ENCODE peak calls at places on chromosomes 2 and 18, in seven cellular contexts. W is stomach, A is ovary, S is H1, U is K562, X is sigmoid colon, B is A549. G is an unnamed sample.

GRCh38 chr2:96656540-96656939 is 14.0 kb downstream of the FER1L5 start:
- DNase-seq in U (no peak), X (no peak), S (no peak), W (no peak), B (no peak), A (no peak), G (no peak)

GRCh38 chr2:10103179-10103578 is 19.4 kb upstream of the RRM2 start:
- DNase-seq in U (peak), A (no peak), W (no peak), X (no peak), S (no peak), B (no peak), G (no peak)

GRCh38 chr2:217418090-217418489 is 558.2 kb upstream of the TNP1 start:
- DNase-seq in X (no peak), S (no peak), A (no peak), U (no peak), B (no peak), W (no peak), G (no peak)

GRCh38 chr2:236289766-236290462 is 25.7 kb upstream of the ASB18 start:
- DNase-seq in W (no peak), X (no peak), A (no peak), U (no peak), S (peak), B (no peak), G (no peak)

GRCh38 chr2:25332571-25332970 is 9.2 kb downstream of the DNMT3A start:
- DNase-seq in A (no peak), S (no peak), B (no peak), U (no peak), W (no peak), X (no peak), G (no peak)

GRCh38 chr18:42030586-42031182 is 75.7 kb downstream of the PIK3C3 start:
- DNase-seq in U (no peak), X (no peak), W (no peak), A (no peak), B (peak), S (peak), G (no peak)

GRCh38 chr18:36589857-36590543 is 238.8 kb downstream of the TPGS2 start:
- DNase-seq in W (no peak), U (no peak), B (no peak), X (no peak), A (no peak), S (no peak), G (no peak)

GRCh38 chr2:39508243-39508642 is 71.2 kb upstream of the MAP4K3 start:
- DNase-seq in W (no peak), A (no peak), X (no peak), U (no peak), S (no peak), B (no peak), G (no peak)

GRCh38 chr2:30899655-30900054 is 92.4 kb upstream of the CAPN13 start:
- DNase-seq in X (no peak), S (no peak), A (no peak), U (no peak), B (no peak), W (no peak), G (no peak)

GRCh38 chr2:32864761-32865160 is 82.0 kb upstream of the LTBP1 start:
- DNase-seq in X (no peak), U (no peak), A (no peak), S (no peak), B (no peak), W (no peak), G (no peak)

GRCh38 chr2:195596840-195597239 is 60.2 kb upstream of the SLC39A10 start:
- DNase-seq in U (no peak), A (no peak), W (no peak), S (no peak), X (no peak), B (no peak), G (no peak)

GRCh38 chr18:76759056-76759455 is 63.3 kb upstream of the ZNF236 start:
- DNase-seq in U (no peak), W (no peak), S (no peak), B (no peak), A (no peak), X (no peak), G (no peak)

GRCh38 chr18:56575819-56576663 is 62.4 kb downstream of the TXNL1 start:
- DNase-seq in S (no peak), B (peak), X (no peak), U (peak), A (no peak), W (no peak), G (no peak)

GRCh38 chr2:215607790-215608189 is 171.9 kb upstream of the FN1 start:
- DNase-seq in X (no peak), W (no peak), U (no peak), A (no peak), S (no peak), B (no peak), G (no peak)

GRCh38 chr2:122255924-122256323 is 500.5 kb downstream of the TSN start:
- DNase-seq in S (no peak), X (no peak), A (no peak), U (no peak), B (no peak), W (no peak), G (no peak)

GRCh38 chr2:192070099-192070498 is 124.6 kb downstream of the TMEFF2 start:
- DNase-seq in S (no peak), X (no peak), A (no peak), B (no peak), W (no peak), U (no peak), G (no peak)

GRCh38 chr2:154484338-154485099 is 214.0 kb upstream of the KCNJ3 start:
- DNase-seq in X (no peak), A (no peak), W (no peak), S (no peak), B (no peak), U (no peak), G (no peak)

GRCh38 chr2:25362564-25363145 is 20.9 kb upstream of the DNMT3A start:
- DNase-seq in B (no peak), U (no peak), A (no peak), X (peak), S (no peak), W (peak), G (peak)

GRCh38 chr2:236916181-236916580 is 169.5 kb upstream of the COPS8 start:
- DNase-seq in S (no peak), B (no peak), X (no peak), A (no peak), U (no peak), W (no peak), G (peak)

GRCh38 chr18:57583297-57583835 is 3.1 kb downstream of the FECH start:
- DNase-seq in U (peak), W (no peak), A (no peak), X (no peak), S (no peak), B (no peak), G (no peak)

GRCh38 chr2:152222975-152223638 is 47.5 kb upstream of the STAM2 start:
- DNase-seq in W (peak), B (no peak), X (peak), U (no peak), S (no peak), A (peak), G (peak)

GRCh38 chr18:80169607-80170006 is 60.5 kb downstream of the ADNP2 start:
- DNase-seq in A (no peak), B (no peak), U (no peak), W (no peak), X (no peak), S (no peak), G (no peak)

GRCh38 chr2:12416600-12416999 is 300.1 kb upstream of the TRIB2 start:
- DNase-seq in U (peak), S (no peak), A (peak), W (peak), X (peak), B (peak), G (peak)

GRCh38 chr2:153557211-153557610 is 78.6 kb upstream of the RPRM start:
- DNase-seq in A (no peak), B (peak), X (no peak), U (no peak), S (no peak), W (no peak), G (no peak)

GRCh38 chr2:20451346-20451745 is 4.5 kb downstream of the RHOB start:
- DNase-seq in W (peak), B (no peak), X (peak), A (no peak), U (no peak), S (no peak), G (no peak)

GRCh38 chr18:63161032-63161727 is 158.4 kb downstream of the BCL2 start:
- DNase-seq in W (no peak), X (no peak), A (no peak), U (no peak), B (no peak), S (no peak), G (no peak)

GRCh38 chr2:75571730-75572430 is 11.1 kb upstream of the EVA1A start:
- DNase-seq in W (no peak), S (no peak), B (no peak), X (no peak), A (no peak), U (no peak), G (no peak)

GRCh38 chr2:10900216-10901109 is 11.3 kb upstream of the KCNF1 start:
- DNase-seq in U (peak), S (no peak), W (peak), B (peak), A (no peak), X (no peak), G (peak)

GRCh38 chr18:75029456-75029855 is 179.5 kb downstream of the PTGR3 start:
- DNase-seq in U (no peak), S (no peak), W (no peak), X (no peak), A (no peak), B (no peak), G (no peak)

GRCh38 chr2:160869411-160869810 is 290.8 kb upstream of the TANK start:
- DNase-seq in U (no peak), A (no peak), X (no peak), S (no peak), W (no peak), B (peak), G (no peak)

GRCh38 chr2:138504546-138505239 is 3.1 kb downstream of the SPOPL start:
- DNase-seq in B (no peak), A (no peak), X (no peak), U (no peak), W (no peak), S (no peak), G (no peak)

GRCh38 chr2:157404363-157404762 is 39.5 kb downstream of the CYTIP start:
- DNase-seq in B (no peak), X (no peak), U (no peak), A (no peak), W (no peak), S (no peak), G (no peak)
- H3K27ac ChIP-seq in B (no peak), X (no peak), U (no peak), A (no peak), W (peak), S (no peak), G (peak)

GRCh38 chr2:180367831-180368230 is 360.7 kb upstream of the CWC22 start:
- DNase-seq in X (no peak), W (no peak), S (no peak), U (no peak), A (no peak), B (peak), G (no peak)
- TF ChIP-seq EP300 in X (no peak), W (no peak), S (no peak), U (no peak), A (no peak), B (no peak), G (no peak)

GRCh38 chr2:85323351-85323987 is 4.3 kb downstream of the TGOLN2 start:
- DNase-seq in U (no peak), W (no peak), A (no peak), B (no peak), S (no peak), X (peak), G (no peak)

GRCh38 chr2:85326406-85326945 is 1.3 kb downstream of the TGOLN2 start:
- DNase-seq in B (no peak), W (no peak), X (no peak), U (no peak), S (no peak), A (no peak), G (peak)

GRCh38 chr2:85325466-85325811 is 2.4 kb downstream of the TGOLN2 start:
- DNase-seq in B (no peak), U (no peak), A (no peak), X (no peak), S (no peak), W (no peak), G (no peak)

GRCh38 chr2:85326946-85327756 is 638 bp downstream of the TGOLN2 start:
- DNase-seq in S (no peak), A (peak), X (peak), U (no peak), B (peak), W (peak), G (peak)

DNA sequence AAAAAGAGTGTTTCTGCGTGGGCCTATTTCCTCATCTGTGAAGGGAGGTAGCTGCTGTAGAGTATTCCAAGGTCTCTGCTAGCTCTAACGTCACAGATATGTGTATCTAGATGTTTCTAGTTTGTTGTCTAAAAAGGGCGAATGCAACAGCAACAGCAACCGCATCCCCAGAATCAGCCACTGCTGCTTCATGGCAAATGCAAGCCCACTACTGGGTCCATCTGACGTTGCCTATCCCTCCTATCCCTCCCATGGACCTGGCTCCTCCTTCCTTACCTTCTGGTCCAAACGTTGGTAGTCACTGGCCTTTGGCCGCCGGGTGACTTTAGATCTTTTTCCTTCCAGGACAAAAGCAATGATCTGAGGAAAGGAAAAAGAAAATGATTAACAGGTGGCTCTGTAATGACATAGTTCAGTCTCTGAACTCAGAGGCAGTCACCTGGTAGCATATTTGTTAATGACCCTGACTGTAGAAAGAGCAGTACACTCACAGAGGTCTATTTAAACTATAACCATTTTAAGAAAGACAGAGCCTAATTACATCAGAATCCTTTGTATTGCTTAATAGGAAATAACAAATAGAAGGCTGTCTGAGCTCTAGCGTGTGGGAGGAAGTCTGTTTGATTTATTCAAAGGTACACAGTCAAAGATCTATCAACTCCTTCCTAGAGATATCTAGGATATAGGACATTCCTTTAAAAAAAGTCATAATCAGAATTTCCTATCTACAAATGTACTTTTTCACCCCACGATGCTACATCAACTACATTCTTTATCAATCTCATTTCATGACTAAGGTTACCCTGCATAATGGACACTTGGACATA is 2.9 kb downstream of the TGOLN2 start:
- DNase-seq in X (peak), S (no peak), A (no peak), B (no peak), W (no peak), U (no peak), G (peak)
- H3K27ac ChIP-seq in X (no peak), S (no peak), A (no peak), B (peak), W (peak), U (no peak), G (peak)

GRCh38 chr2:17580319-17580715 is 39.8 kb downstream of the VSNL1 start:
- DNase-seq in S (no peak), B (no peak), W (no peak), A (no peak), U (no peak), X (no peak), G (no peak)

GRCh38 chr2:17578466-17578928 is 38.0 kb downstream of the VSNL1 start:
- DNase-seq in U (no peak), S (no peak), A (no peak), X (no peak), W (no peak), B (no peak), G (no peak)

GRCh38 chr2:17583166-17583565 is 42.7 kb downstream of the VSNL1 start:
- DNase-seq in U (no peak), S (no peak), B (no peak), X (no peak), A (no peak), W (no peak), G (no peak)

GRCh38 chr2:17576802-17577201 is 36.3 kb downstream of the VSNL1 start:
- DNase-seq in X (no peak), U (no peak), W (no peak), S (no peak), B (no peak), A (no peak), G (no peak)

GRCh38 chr2:17579605-17580318 is 39.3 kb downstream of the VSNL1 start:
- DNase-seq in B (no peak), S (no peak), U (no peak), W (no peak), A (no peak), X (no peak), G (peak)
- TF ChIP-seq EP300 in B (no peak), S (no peak), U (no peak), W (no peak), A (no peak), X (no peak), G (no peak)

GRCh38 chr2:71746946-71747501 is 293.7 kb downstream of the DYSF start:
- DNase-seq in S (no peak), A (no peak), B (no peak), W (no peak), U (peak), X (peak), G (peak)
- H3K27ac ChIP-seq in S (no peak), A (no peak), B (peak), W (peak), U (peak), X (peak), G (peak)

DNA sequence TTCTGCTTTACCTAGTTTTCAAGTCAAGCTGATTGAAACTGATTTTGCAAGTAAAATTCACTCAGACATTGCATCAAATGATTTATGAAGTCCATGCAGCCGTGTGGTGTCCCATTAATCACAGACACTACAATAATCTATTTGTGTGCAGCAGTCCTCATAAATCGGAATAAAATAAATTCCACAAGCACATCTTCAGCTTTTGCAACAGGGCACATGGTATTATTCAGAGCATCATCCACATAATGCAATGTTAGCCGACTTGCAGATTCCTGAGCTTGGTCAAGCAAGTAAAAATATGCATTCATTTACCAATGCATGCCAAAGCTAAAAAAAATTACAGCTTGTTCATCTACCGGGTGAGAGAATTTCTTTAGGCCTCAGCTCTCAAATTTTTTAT is 15.8 kb upstream of the CRIM1 start:
- DNase-seq in X (no peak), W (no peak), A (no peak), B (no peak), U (no peak), S (no peak), G (no peak)
- TF ChIP-seq EP300 in X (no peak), W (no peak), A (no peak), B (no peak), U (no peak), S (no peak), G (no peak)

DNA sequence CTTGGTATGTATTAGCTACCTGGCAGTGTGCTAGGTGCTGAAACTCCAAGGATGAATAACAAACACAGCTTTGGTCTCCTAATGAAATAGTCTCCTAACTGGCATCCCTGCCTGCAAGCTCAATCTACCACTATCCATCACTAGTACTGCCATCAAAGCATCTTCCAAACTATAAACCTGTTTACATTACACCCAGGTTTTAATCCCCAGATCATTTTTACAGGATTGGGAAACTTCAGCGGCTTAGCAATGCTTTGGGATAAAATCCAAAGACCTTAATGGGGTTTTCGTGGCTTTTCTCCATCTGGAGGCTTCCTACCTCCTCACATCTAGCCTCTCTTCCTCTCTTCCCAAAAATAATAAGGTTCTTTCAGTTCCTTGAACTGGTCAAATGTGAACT is 92.2 kb upstream of the SETBP1 start:
- DNase-seq in U (no peak), S (no peak), W (no peak), B (no peak), A (no peak), X (no peak), G (no peak)
- H3K27ac ChIP-seq in U (no peak), S (no peak), W (peak), B (no peak), A (no peak), X (peak), G (peak)

DNA sequence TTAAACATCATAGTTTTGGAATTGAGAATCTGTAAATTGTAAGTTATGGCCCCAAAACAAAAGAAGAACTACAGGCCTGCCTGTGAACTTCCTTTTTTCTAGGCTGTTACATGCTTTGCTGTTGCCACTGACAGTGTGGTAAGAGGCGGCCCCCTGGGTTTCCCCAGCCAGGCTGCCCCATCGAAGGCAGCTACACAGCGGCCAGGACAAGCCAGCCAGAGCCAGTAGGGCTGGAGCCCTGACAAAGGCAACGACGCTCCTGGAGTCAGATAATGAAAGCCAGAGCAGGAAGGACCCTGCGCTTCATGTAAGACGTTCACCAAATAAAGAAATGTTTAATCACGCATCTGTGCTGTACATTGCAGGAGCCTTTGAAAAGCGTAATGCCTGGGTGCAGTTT is 55.0 kb downstream of the ANKRD44 start:
- DNase-seq in S (no peak), U (no peak), A (no peak), B (no peak), W (peak), X (peak), G (peak)
- TF ChIP-seq EP300 in S (no peak), U (no peak), A (no peak), B (no peak), W (no peak), X (no peak), G (no peak)

DNA sequence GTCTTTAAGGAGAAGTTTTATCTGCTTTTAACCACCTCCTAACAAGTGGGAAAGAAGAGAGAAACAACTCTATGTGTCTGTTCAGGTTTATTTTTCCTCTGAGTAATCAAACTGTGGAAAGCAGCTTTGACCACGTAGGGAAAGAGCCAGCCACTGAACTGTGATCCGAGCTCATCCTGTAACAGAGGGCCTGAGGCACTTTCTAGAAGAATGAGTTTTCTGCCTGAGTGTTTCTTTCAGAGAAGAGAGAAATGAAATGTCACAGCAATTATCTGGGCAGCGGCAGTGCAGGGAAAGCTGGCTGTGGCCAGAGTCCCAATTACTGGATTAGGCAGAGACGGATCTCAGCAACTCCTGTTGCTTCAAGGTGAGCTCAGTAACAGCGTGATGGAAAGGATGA is 151.9 kb downstream of the CD226 start:
- DNase-seq in X (no peak), B (no peak), W (no peak), A (no peak), S (no peak), U (no peak), G (no peak)
- H3K27ac ChIP-seq in X (no peak), B (no peak), W (no peak), A (no peak), S (no peak), U (no peak), G (no peak)